ENCODE peak calls at places on chromosomes 13 and 19, in eight cellular contexts. One of them, this sample, is unnamed.
A peak's percentile ranks its signal among the peaks of the same experiment; 100 is the strongest.

GRCh38 chr13:30855569-30855968 is 50.5 kb upstream of the MEDAG start:
- DNase-seq in aorta: no peak
- DNase-seq in esophagus squamous epithelium: no peak
- DNase-seq in cardiac fibroblast: no peak
- DNase-seq in AG04450: no peak
- DNase-seq in uterus: no peak
- DNase-seq in left ventricle myocardium inferior: no peak
- DNase-seq in GM12865: no peak
- DNase-seq in this sample: no peak

GRCh38 chr13:74891610-74892009 is 590.4 kb downstream of the TBC1D4 start:
- DNase-seq in AG04450: peak; percentile 13
- DNase-seq in uterus: no peak
- DNase-seq in left ventricle myocardium inferior: no peak
- DNase-seq in aorta: no peak
- DNase-seq in GM12865: no peak
- DNase-seq in esophagus squamous epithelium: no peak
- DNase-seq in cardiac fibroblast: peak; percentile 90
- DNase-seq in this sample: no peak

GRCh38 chr19:2273356-2274184 is 8.4 kb downstream of the PEAK3 start:
- DNase-seq in esophagus squamous epithelium: no peak
- DNase-seq in cardiac fibroblast: peak; percentile 80
- DNase-seq in left ventricle myocardium inferior: peak; percentile 78
- DNase-seq in AG04450: no peak
- DNase-seq in GM12865: peak; percentile 97
- DNase-seq in aorta: peak; percentile 86
- DNase-seq in uterus: peak; percentile 53
- DNase-seq in this sample: peak; percentile 52

GRCh38 chr13:20526664-20527063 is 1.0 kb upstream of the CRYL1 start:
- DNase-seq in left ventricle myocardium inferior: no peak
- DNase-seq in cardiac fibroblast: peak; percentile 52
- DNase-seq in AG04450: no peak
- DNase-seq in uterus: no peak
- DNase-seq in aorta: no peak
- DNase-seq in esophagus squamous epithelium: no peak
- DNase-seq in GM12865: no peak
- DNase-seq in this sample: no peak

GRCh38 chr13:27353653-27354052 is 70.8 kb upstream of the GTF3A start:
- DNase-seq in GM12865: no peak
- DNase-seq in cardiac fibroblast: no peak
- DNase-seq in uterus: no peak
- DNase-seq in AG04450: no peak
- DNase-seq in esophagus squamous epithelium: no peak
- DNase-seq in aorta: no peak
- DNase-seq in left ventricle myocardium inferior: no peak
- DNase-seq in this sample: no peak

GRCh38 chr19:37925212-37925611 is 18.2 kb downstream of the SIPA1L3 start:
- DNase-seq in aorta: no peak
- DNase-seq in GM12865: no peak
- DNase-seq in left ventricle myocardium inferior: no peak
- DNase-seq in esophagus squamous epithelium: no peak
- DNase-seq in uterus: no peak
- DNase-seq in cardiac fibroblast: no peak
- DNase-seq in AG04450: no peak
- DNase-seq in this sample: no peak

GRCh38 chr13:76481738-76482137 is 404.5 kb downstream of the KCTD12 start:
- DNase-seq in GM12865: no peak
- DNase-seq in uterus: no peak
- DNase-seq in left ventricle myocardium inferior: no peak
- DNase-seq in AG04450: no peak
- DNase-seq in cardiac fibroblast: no peak
- DNase-seq in aorta: no peak
- DNase-seq in esophagus squamous epithelium: no peak
- DNase-seq in this sample: no peak

GRCh38 chr13:70816853-70817252 is 708.6 kb upstream of the KLHL1 start:
- DNase-seq in GM12865: no peak
- DNase-seq in left ventricle myocardium inferior: no peak
- DNase-seq in AG04450: no peak
- DNase-seq in esophagus squamous epithelium: no peak
- DNase-seq in aorta: no peak
- DNase-seq in cardiac fibroblast: no peak
- DNase-seq in uterus: no peak
- DNase-seq in this sample: no peak

GRCh38 chr13:71240906-71241305 is 626.1 kb downstream of the DACH1 start:
- DNase-seq in uterus: no peak
- DNase-seq in AG04450: no peak
- DNase-seq in esophagus squamous epithelium: no peak
- DNase-seq in GM12865: peak; percentile 29
- DNase-seq in aorta: no peak
- DNase-seq in left ventricle myocardium inferior: no peak
- DNase-seq in cardiac fibroblast: peak; percentile 51
- DNase-seq in this sample: no peak

GRCh38 chr19:46587861-46588260 is 13.3 kb upstream of the CALM3 start:
- DNase-seq in AG04450: no peak
- DNase-seq in aorta: no peak
- DNase-seq in GM12865: no peak
- DNase-seq in uterus: no peak
- DNase-seq in left ventricle myocardium inferior: no peak
- DNase-seq in esophagus squamous epithelium: no peak
- DNase-seq in cardiac fibroblast: no peak
- DNase-seq in this sample: no peak

GRCh38 chr13:49527123-49527522 is 31.4 kb downstream of the PHF11 start:
- DNase-seq in uterus: no peak
- DNase-seq in GM12865: no peak
- DNase-seq in cardiac fibroblast: no peak
- DNase-seq in esophagus squamous epithelium: no peak
- DNase-seq in aorta: no peak
- DNase-seq in left ventricle myocardium inferior: peak; percentile 24
- DNase-seq in AG04450: no peak
- DNase-seq in this sample: no peak

GRCh38 chr13:77515785-77516184 is 19.7 kb upstream of the SCEL start:
- DNase-seq in cardiac fibroblast: no peak
- DNase-seq in AG04450: no peak
- DNase-seq in aorta: no peak
- DNase-seq in uterus: no peak
- DNase-seq in GM12865: no peak
- DNase-seq in esophagus squamous epithelium: no peak
- DNase-seq in left ventricle myocardium inferior: no peak
- DNase-seq in this sample: no peak

GRCh38 chr19:13884726-13885591 is 8.0 kb downstream of the NANOS3 start:
- DNase-seq in uterus: no peak
- DNase-seq in GM12865: no peak
- DNase-seq in cardiac fibroblast: no peak
- DNase-seq in esophagus squamous epithelium: no peak
- DNase-seq in aorta: no peak
- DNase-seq in left ventricle myocardium inferior: no peak
- DNase-seq in AG04450: no peak
- DNase-seq in this sample: no peak

GRCh38 chr13:53351040-53351439 is 322.4 kb downstream of the OLFM4 start:
- DNase-seq in aorta: no peak
- DNase-seq in GM12865: no peak
- DNase-seq in left ventricle myocardium inferior: no peak
- DNase-seq in esophagus squamous epithelium: no peak
- DNase-seq in AG04450: no peak
- DNase-seq in uterus: no peak
- DNase-seq in cardiac fibroblast: no peak
- DNase-seq in this sample: no peak

GRCh38 chr13:107867701-107868661 is 347.4 kb downstream of the LIG4 start:
- DNase-seq in left ventricle myocardium inferior: no peak
- DNase-seq in uterus: no peak
- DNase-seq in GM12865: no peak
- DNase-seq in AG04450: no peak
- DNase-seq in aorta: no peak
- DNase-seq in esophagus squamous epithelium: no peak
- DNase-seq in cardiac fibroblast: peak; percentile 29
- DNase-seq in this sample: no peak

GRCh38 chr13:107865643-107866006 is 349.7 kb downstream of the LIG4 start:
- DNase-seq in aorta: no peak
- DNase-seq in cardiac fibroblast: no peak
- DNase-seq in AG04450: no peak
- DNase-seq in uterus: no peak
- DNase-seq in esophagus squamous epithelium: no peak
- DNase-seq in GM12865: no peak
- DNase-seq in left ventricle myocardium inferior: no peak
- DNase-seq in this sample: no peak

GRCh38 chr13:107864543-107865460 is 350.5 kb downstream of the LIG4 start:
- DNase-seq in GM12865: peak; percentile 26
- DNase-seq in aorta: no peak
- DNase-seq in esophagus squamous epithelium: no peak
- DNase-seq in left ventricle myocardium inferior: no peak
- DNase-seq in uterus: no peak
- DNase-seq in AG04450: peak; percentile 49
- DNase-seq in cardiac fibroblast: peak; percentile 66
- DNase-seq in this sample: peak; percentile 50

GRCh38 chr13:107866007-107866665 is 349.2 kb downstream of the LIG4 start:
- DNase-seq in GM12865: no peak
- DNase-seq in left ventricle myocardium inferior: no peak
- DNase-seq in esophagus squamous epithelium: no peak
- DNase-seq in uterus: no peak
- DNase-seq in aorta: no peak
- DNase-seq in AG04450: no peak
- DNase-seq in cardiac fibroblast: peak; percentile 11
- DNase-seq in this sample: no peak

GRCh38 chr13:107866666-107867623 is 348.4 kb downstream of the LIG4 start:
- DNase-seq in aorta: no peak
- DNase-seq in uterus: no peak
- DNase-seq in AG04450: no peak
- DNase-seq in esophagus squamous epithelium: no peak
- DNase-seq in cardiac fibroblast: peak; percentile 8
- DNase-seq in GM12865: no peak
- DNase-seq in left ventricle myocardium inferior: no peak
- DNase-seq in this sample: no peak
- H3K4me3 ChIP-seq in aorta: peak overlapping the region; percentile 67
- H3K4me3 ChIP-seq in uterus: peak overlapping the region; percentile 11
- H3K4me3 ChIP-seq in AG04450: peak overlapping the region; percentile 79
- H3K4me3 ChIP-seq in esophagus squamous epithelium: peak overlapping the region; percentile 62
- H3K4me3 ChIP-seq in cardiac fibroblast: peak overlapping the region; percentile 57
- H3K4me3 ChIP-seq in GM12865: no peak overlapping the region
- H3K4me3 ChIP-seq in left ventricle myocardium inferior: peak overlapping the region; percentile 59
- H3K4me3 ChIP-seq in this sample: no peak overlapping the region

DNA sequence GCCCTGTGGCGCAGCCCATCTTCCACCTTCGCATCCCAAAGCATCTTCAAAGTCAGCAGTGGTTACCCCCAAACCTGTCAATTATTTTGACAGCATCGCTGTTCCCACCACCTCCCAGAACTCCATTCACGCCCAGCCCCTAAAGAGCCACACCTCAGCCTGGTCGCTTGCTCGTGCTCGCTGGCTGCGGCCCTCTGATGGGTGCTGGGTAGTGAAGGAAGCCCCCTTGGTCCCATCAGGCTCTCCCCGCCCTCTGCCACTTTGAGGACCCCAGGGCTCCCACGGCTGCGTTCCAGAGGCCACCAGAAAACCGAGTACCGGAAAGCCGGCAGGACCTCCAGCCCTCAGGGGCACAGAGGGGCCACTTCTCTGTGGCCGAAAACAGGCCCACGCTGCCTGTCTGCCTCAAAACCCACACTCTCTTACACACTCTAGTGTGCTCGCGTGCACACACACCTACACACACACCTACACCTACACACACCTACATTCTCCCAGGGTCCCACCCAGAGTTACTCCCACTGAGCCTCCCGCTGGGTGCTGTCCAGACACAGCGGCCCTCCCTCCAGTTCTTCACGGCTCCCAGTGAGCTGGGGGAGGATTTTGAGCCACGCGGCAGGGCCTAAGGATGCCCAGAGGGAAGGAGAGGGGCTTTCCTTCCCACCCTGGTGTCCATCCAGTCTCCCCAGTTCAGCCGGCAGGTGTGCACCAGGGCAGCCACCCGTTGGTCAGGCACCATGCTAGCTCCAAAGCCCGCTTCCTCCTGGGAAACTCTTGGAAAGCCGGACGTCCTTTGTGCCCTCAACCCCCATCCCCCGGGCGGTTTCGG is 1.9 kb downstream of the VSTM2B start:
- DNase-seq in left ventricle myocardium inferior: no peak
- DNase-seq in GM12865: no peak
- DNase-seq in cardiac fibroblast: no peak
- DNase-seq in uterus: no peak
- DNase-seq in aorta: no peak
- DNase-seq in esophagus squamous epithelium: no peak
- DNase-seq in AG04450: no peak
- DNase-seq in this sample: no peak
- H3K4me3 ChIP-seq in left ventricle myocardium inferior: peak overlapping the region; percentile 56
- H3K4me3 ChIP-seq in GM12865: no peak overlapping the region
- H3K4me3 ChIP-seq in cardiac fibroblast: no peak overlapping the region
- H3K4me3 ChIP-seq in uterus: no peak overlapping the region
- H3K4me3 ChIP-seq in aorta: no peak overlapping the region
- H3K4me3 ChIP-seq in esophagus squamous epithelium: peak overlapping the region; percentile 57
- H3K4me3 ChIP-seq in AG04450: no peak overlapping the region
- H3K4me3 ChIP-seq in this sample: no peak overlapping the region

GRCh38 chr13:37059848-37060192 is 332 bp upstream of the SUPT20H start:
- DNase-seq in cardiac fibroblast: no peak
- DNase-seq in AG04450: no peak
- DNase-seq in esophagus squamous epithelium: no peak
- DNase-seq in aorta: no peak
- DNase-seq in GM12865: no peak
- DNase-seq in uterus: no peak
- DNase-seq in left ventricle myocardium inferior: no peak
- DNase-seq in this sample: no peak

GRCh38 chr13:37058801-37059135 is 720 bp downstream of the SUPT20H start:
- DNase-seq in uterus: no peak
- DNase-seq in GM12865: no peak
- DNase-seq in aorta: no peak
- DNase-seq in esophagus squamous epithelium: no peak
- DNase-seq in AG04450: no peak
- DNase-seq in cardiac fibroblast: no peak
- DNase-seq in left ventricle myocardium inferior: no peak
- DNase-seq in this sample: no peak

DNA sequence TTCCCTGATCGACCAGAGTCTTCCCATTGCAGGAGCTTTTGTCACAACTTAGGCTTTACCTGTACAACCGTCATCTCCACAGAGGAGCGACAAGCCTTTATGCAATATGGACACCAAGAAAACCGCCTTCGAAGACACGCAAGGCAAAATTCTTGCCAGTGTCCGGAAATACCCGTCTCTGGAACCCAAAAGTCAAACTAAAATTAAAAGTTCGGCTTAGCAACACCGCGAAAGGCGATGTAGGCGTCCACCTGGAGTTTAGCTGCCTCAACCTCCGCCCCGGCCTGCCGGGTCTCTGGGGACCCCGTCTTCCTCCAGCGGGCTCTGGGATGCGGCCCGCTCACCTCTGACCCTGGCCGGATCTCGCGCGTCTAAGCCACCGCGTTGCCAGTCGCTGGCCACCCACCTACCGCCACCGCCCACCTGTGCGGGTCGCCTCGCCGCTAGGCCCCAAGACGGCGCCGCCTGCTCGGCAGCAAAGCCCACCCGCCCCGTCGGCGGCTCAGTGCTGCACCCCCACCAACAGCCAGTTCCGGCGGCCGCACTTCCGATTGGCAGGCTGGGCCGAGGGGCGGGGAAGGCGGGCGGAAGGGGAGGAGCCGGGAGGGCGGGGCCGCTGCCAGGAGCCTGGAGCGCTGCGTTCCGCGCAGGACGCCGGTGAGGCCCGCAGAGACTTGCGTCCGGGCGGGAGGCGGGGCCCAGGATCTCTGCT is at the start of gene SUPT20H:
- DNase-seq in esophagus squamous epithelium: peak; percentile 71
- DNase-seq in GM12865: peak; percentile 96
- DNase-seq in AG04450: peak; percentile 64
- DNase-seq in left ventricle myocardium inferior: peak; percentile 94
- DNase-seq in aorta: peak; percentile 95
- DNase-seq in uterus: peak; percentile 89
- DNase-seq in cardiac fibroblast: peak; percentile 91
- DNase-seq in this sample: peak; percentile 92
- H3K4me3 ChIP-seq in esophagus squamous epithelium: peak within 1 kb of the TSS; percentile 87
- H3K4me3 ChIP-seq in GM12865: peak within 1 kb of the TSS; percentile 96
- H3K4me3 ChIP-seq in AG04450: peak within 1 kb of the TSS; percentile 85
- H3K4me3 ChIP-seq in left ventricle myocardium inferior: peak within 1 kb of the TSS; percentile 85
- H3K4me3 ChIP-seq in aorta: peak within 1 kb of the TSS; percentile 64
- H3K4me3 ChIP-seq in uterus: peak within 1 kb of the TSS; percentile 88
- H3K4me3 ChIP-seq in cardiac fibroblast: peak within 1 kb of the TSS; percentile 75
- H3K4me3 ChIP-seq in this sample: peak within 1 kb of the TSS; percentile 72

GRCh38 chr13:110563463-110563774 is 1.9 kb upstream of the RAB20 start:
- DNase-seq in esophagus squamous epithelium: no peak
- DNase-seq in AG04450: no peak
- DNase-seq in aorta: no peak
- DNase-seq in left ventricle myocardium inferior: no peak
- DNase-seq in uterus: no peak
- DNase-seq in GM12865: no peak
- DNase-seq in cardiac fibroblast: no peak
- DNase-seq in this sample: no peak
- H3K4me3 ChIP-seq in esophagus squamous epithelium: no peak overlapping the region
- H3K4me3 ChIP-seq in AG04450: no peak overlapping the region
- H3K4me3 ChIP-seq in aorta: no peak overlapping the region
- H3K4me3 ChIP-seq in left ventricle myocardium inferior: peak overlapping the region; percentile 92
- H3K4me3 ChIP-seq in uterus: no peak overlapping the region
- H3K4me3 ChIP-seq in GM12865: no peak overlapping the region
- H3K4me3 ChIP-seq in cardiac fibroblast: no peak overlapping the region
- H3K4me3 ChIP-seq in this sample: no peak overlapping the region